ENCODE peak calls at places on chromosomes 5 and 9, in ten cellular contexts. One of them, this sample, is unnamed.

GRCh38 chr5:36944607-36945225 is 68.1 kb downstream of the NIPBL start:
- DNase-seq in GM23338: peak
- DNase-seq in T-helper 1 cell: no peak
- DNase-seq in A172: no peak
- DNase-seq in stimulated activated CD4-positive, alpha-beta T cell treated with anti-CD3 and anti-CD28 coated beads, TNF-alpha, amount 100 ng/mL, for 4 hours: no peak
- DNase-seq in NCI-H345: peak
- DNase-seq in CD8-positive, alpha-beta T cell: no peak
- DNase-seq in astrocyte of the spinal cord: peak
- DNase-seq in amygdala: no peak
- DNase-seq in activated naive CD4-positive, alpha-beta T cell treated with Interleukin-2 at 50 U/mL for 16 hours: no peak
- DNase-seq in this sample: peak

GRCh38 chr5:96876292-96876850 is at the start of gene ERAP2:
- DNase-seq in activated naive CD4-positive, alpha-beta T cell treated with Interleukin-2 at 50 U/mL for 16 hours: no peak
- DNase-seq in GM23338: peak
- DNase-seq in CD8-positive, alpha-beta T cell: no peak
- DNase-seq in NCI-H345: peak
- DNase-seq in amygdala: no peak
- DNase-seq in A172: peak
- DNase-seq in astrocyte of the spinal cord: peak
- DNase-seq in stimulated activated CD4-positive, alpha-beta T cell treated with anti-CD3 and anti-CD28 coated beads, TNF-alpha, amount 100 ng/mL, for 4 hours: no peak
- DNase-seq in T-helper 1 cell: no peak
- DNase-seq in this sample: peak

GRCh38 chr5:113276001-113276400 is 158.8 kb downstream of the TSSK1B start:
- DNase-seq in NCI-H345: no peak
- DNase-seq in A172: no peak
- DNase-seq in amygdala: no peak
- DNase-seq in stimulated activated CD4-positive, alpha-beta T cell treated with anti-CD3 and anti-CD28 coated beads, TNF-alpha, amount 100 ng/mL, for 4 hours: no peak
- DNase-seq in T-helper 1 cell: no peak
- DNase-seq in GM23338: peak
- DNase-seq in CD8-positive, alpha-beta T cell: no peak
- DNase-seq in activated naive CD4-positive, alpha-beta T cell treated with Interleukin-2 at 50 U/mL for 16 hours: no peak
- DNase-seq in astrocyte of the spinal cord: no peak
- DNase-seq in this sample: no peak

GRCh38 chr9:20593551-20593950 is 28.7 kb downstream of the MLLT3 start:
- DNase-seq in A172: peak
- DNase-seq in activated naive CD4-positive, alpha-beta T cell treated with Interleukin-2 at 50 U/mL for 16 hours: no peak
- DNase-seq in T-helper 1 cell: no peak
- DNase-seq in stimulated activated CD4-positive, alpha-beta T cell treated with anti-CD3 and anti-CD28 coated beads, TNF-alpha, amount 100 ng/mL, for 4 hours: no peak
- DNase-seq in amygdala: no peak
- DNase-seq in astrocyte of the spinal cord: peak
- DNase-seq in GM23338: no peak
- DNase-seq in NCI-H345: no peak
- DNase-seq in CD8-positive, alpha-beta T cell: no peak
- DNase-seq in this sample: peak

GRCh38 chr5:39757121-39757520 is 332.3 kb upstream of the DAB2 start:
- DNase-seq in astrocyte of the spinal cord: peak
- DNase-seq in CD8-positive, alpha-beta T cell: no peak
- DNase-seq in A172: peak
- DNase-seq in NCI-H345: no peak
- DNase-seq in activated naive CD4-positive, alpha-beta T cell treated with Interleukin-2 at 50 U/mL for 16 hours: no peak
- DNase-seq in stimulated activated CD4-positive, alpha-beta T cell treated with anti-CD3 and anti-CD28 coated beads, TNF-alpha, amount 100 ng/mL, for 4 hours: no peak
- DNase-seq in T-helper 1 cell: no peak
- DNase-seq in amygdala: no peak
- DNase-seq in GM23338: no peak
- DNase-seq in this sample: no peak

GRCh38 chr9:108643756-108644510 is 211.9 kb downstream of the ACTL7B start:
- DNase-seq in stimulated activated CD4-positive, alpha-beta T cell treated with anti-CD3 and anti-CD28 coated beads, TNF-alpha, amount 100 ng/mL, for 4 hours: no peak
- DNase-seq in A172: peak
- DNase-seq in T-helper 1 cell: no peak
- DNase-seq in amygdala: no peak
- DNase-seq in activated naive CD4-positive, alpha-beta T cell treated with Interleukin-2 at 50 U/mL for 16 hours: no peak
- DNase-seq in GM23338: no peak
- DNase-seq in CD8-positive, alpha-beta T cell: no peak
- DNase-seq in NCI-H345: no peak
- DNase-seq in astrocyte of the spinal cord: no peak
- DNase-seq in this sample: no peak

GRCh38 chr9:109923371-109923770 is 143.4 kb downstream of the PALM2AKAP2 start:
- DNase-seq in A172: no peak
- DNase-seq in astrocyte of the spinal cord: no peak
- DNase-seq in stimulated activated CD4-positive, alpha-beta T cell treated with anti-CD3 and anti-CD28 coated beads, TNF-alpha, amount 100 ng/mL, for 4 hours: no peak
- DNase-seq in NCI-H345: no peak
- DNase-seq in activated naive CD4-positive, alpha-beta T cell treated with Interleukin-2 at 50 U/mL for 16 hours: no peak
- DNase-seq in GM23338: peak
- DNase-seq in amygdala: no peak
- DNase-seq in CD8-positive, alpha-beta T cell: no peak
- DNase-seq in T-helper 1 cell: no peak
- DNase-seq in this sample: peak

GRCh38 chr5:145568581-145568980 is 266.6 kb downstream of the PRELID2 start:
- DNase-seq in stimulated activated CD4-positive, alpha-beta T cell treated with anti-CD3 and anti-CD28 coated beads, TNF-alpha, amount 100 ng/mL, for 4 hours: no peak
- DNase-seq in A172: peak
- DNase-seq in GM23338: no peak
- DNase-seq in T-helper 1 cell: no peak
- DNase-seq in astrocyte of the spinal cord: peak
- DNase-seq in amygdala: no peak
- DNase-seq in CD8-positive, alpha-beta T cell: no peak
- DNase-seq in activated naive CD4-positive, alpha-beta T cell treated with Interleukin-2 at 50 U/mL for 16 hours: no peak
- DNase-seq in NCI-H345: peak
- DNase-seq in this sample: peak

GRCh38 chr9:130918870-130919558 is 20.0 kb downstream of the FIBCD1 start:
- DNase-seq in GM23338: no peak
- DNase-seq in A172: no peak
- DNase-seq in T-helper 1 cell: no peak
- DNase-seq in amygdala: no peak
- DNase-seq in activated naive CD4-positive, alpha-beta T cell treated with Interleukin-2 at 50 U/mL for 16 hours: no peak
- DNase-seq in NCI-H345: no peak
- DNase-seq in astrocyte of the spinal cord: no peak
- DNase-seq in CD8-positive, alpha-beta T cell: no peak
- DNase-seq in stimulated activated CD4-positive, alpha-beta T cell treated with anti-CD3 and anti-CD28 coated beads, TNF-alpha, amount 100 ng/mL, for 4 hours: no peak
- DNase-seq in this sample: no peak

GRCh38 chr5:176870110-176870591 is 29.0 kb downstream of the HK3 start:
- DNase-seq in astrocyte of the spinal cord: peak
- DNase-seq in stimulated activated CD4-positive, alpha-beta T cell treated with anti-CD3 and anti-CD28 coated beads, TNF-alpha, amount 100 ng/mL, for 4 hours: no peak
- DNase-seq in activated naive CD4-positive, alpha-beta T cell treated with Interleukin-2 at 50 U/mL for 16 hours: no peak
- DNase-seq in CD8-positive, alpha-beta T cell: no peak
- DNase-seq in GM23338: peak
- DNase-seq in NCI-H345: no peak
- DNase-seq in A172: peak
- DNase-seq in T-helper 1 cell: no peak
- DNase-seq in amygdala: no peak
- DNase-seq in this sample: peak

GRCh38 chr9:37201581-37201980 is 81.2 kb downstream of the ZCCHC7 start:
- DNase-seq in stimulated activated CD4-positive, alpha-beta T cell treated with anti-CD3 and anti-CD28 coated beads, TNF-alpha, amount 100 ng/mL, for 4 hours: no peak
- DNase-seq in T-helper 1 cell: no peak
- DNase-seq in amygdala: no peak
- DNase-seq in NCI-H345: no peak
- DNase-seq in A172: no peak
- DNase-seq in CD8-positive, alpha-beta T cell: no peak
- DNase-seq in astrocyte of the spinal cord: no peak
- DNase-seq in GM23338: peak
- DNase-seq in activated naive CD4-positive, alpha-beta T cell treated with Interleukin-2 at 50 U/mL for 16 hours: no peak
- DNase-seq in this sample: no peak

GRCh38 chr9:131732636-131733340 is 7.1 kb downstream of the RAPGEF1 start:
- DNase-seq in activated naive CD4-positive, alpha-beta T cell treated with Interleukin-2 at 50 U/mL for 16 hours: peak
- DNase-seq in astrocyte of the spinal cord: no peak
- DNase-seq in T-helper 1 cell: no peak
- DNase-seq in A172: no peak
- DNase-seq in amygdala: no peak
- DNase-seq in CD8-positive, alpha-beta T cell: no peak
- DNase-seq in GM23338: peak
- DNase-seq in stimulated activated CD4-positive, alpha-beta T cell treated with anti-CD3 and anti-CD28 coated beads, TNF-alpha, amount 100 ng/mL, for 4 hours: no peak
- DNase-seq in NCI-H345: no peak
- DNase-seq in this sample: no peak

GRCh38 chr5:54390015-54390414 is 65.5 kb upstream of the HSPB3 start:
- DNase-seq in T-helper 1 cell: no peak
- DNase-seq in GM23338: no peak
- DNase-seq in astrocyte of the spinal cord: peak
- DNase-seq in A172: peak
- DNase-seq in amygdala: no peak
- DNase-seq in stimulated activated CD4-positive, alpha-beta T cell treated with anti-CD3 and anti-CD28 coated beads, TNF-alpha, amount 100 ng/mL, for 4 hours: no peak
- DNase-seq in CD8-positive, alpha-beta T cell: no peak
- DNase-seq in activated naive CD4-positive, alpha-beta T cell treated with Interleukin-2 at 50 U/mL for 16 hours: no peak
- DNase-seq in NCI-H345: peak
- DNase-seq in this sample: peak

GRCh38 chr5:149381986-149382338 is 2.9 kb upstream of the IL17B start:
- DNase-seq in astrocyte of the spinal cord: peak
- DNase-seq in stimulated activated CD4-positive, alpha-beta T cell treated with anti-CD3 and anti-CD28 coated beads, TNF-alpha, amount 100 ng/mL, for 4 hours: peak
- DNase-seq in A172: peak
- DNase-seq in activated naive CD4-positive, alpha-beta T cell treated with Interleukin-2 at 50 U/mL for 16 hours: peak
- DNase-seq in GM23338: peak
- DNase-seq in T-helper 1 cell: peak
- DNase-seq in NCI-H345: peak
- DNase-seq in amygdala: no peak
- DNase-seq in CD8-positive, alpha-beta T cell: peak
- DNase-seq in this sample: peak

GRCh38 chr5:93120048-93120447 is 461.0 kb downstream of the NR2F1-AS1 start:
- DNase-seq in T-helper 1 cell: no peak
- DNase-seq in NCI-H345: no peak
- DNase-seq in astrocyte of the spinal cord: no peak
- DNase-seq in amygdala: no peak
- DNase-seq in stimulated activated CD4-positive, alpha-beta T cell treated with anti-CD3 and anti-CD28 coated beads, TNF-alpha, amount 100 ng/mL, for 4 hours: no peak
- DNase-seq in A172: no peak
- DNase-seq in activated naive CD4-positive, alpha-beta T cell treated with Interleukin-2 at 50 U/mL for 16 hours: no peak
- DNase-seq in GM23338: peak
- DNase-seq in CD8-positive, alpha-beta T cell: no peak
- DNase-seq in this sample: no peak

GRCh38 chr5:67215592-67216471 is 19.2 kb upstream of the CD180 start:
- DNase-seq in activated naive CD4-positive, alpha-beta T cell treated with Interleukin-2 at 50 U/mL for 16 hours: peak
- DNase-seq in NCI-H345: peak
- DNase-seq in stimulated activated CD4-positive, alpha-beta T cell treated with anti-CD3 and anti-CD28 coated beads, TNF-alpha, amount 100 ng/mL, for 4 hours: peak
- DNase-seq in GM23338: no peak
- DNase-seq in astrocyte of the spinal cord: no peak
- DNase-seq in T-helper 1 cell: peak
- DNase-seq in CD8-positive, alpha-beta T cell: peak
- DNase-seq in amygdala: no peak
- DNase-seq in A172: peak
- DNase-seq in this sample: peak

GRCh38 chr5:72282878-72283277 is 37.2 kb downstream of the MRPS27 start:
- DNase-seq in GM23338: no peak
- DNase-seq in astrocyte of the spinal cord: no peak
- DNase-seq in NCI-H345: no peak
- DNase-seq in CD8-positive, alpha-beta T cell: no peak
- DNase-seq in T-helper 1 cell: no peak
- DNase-seq in activated naive CD4-positive, alpha-beta T cell treated with Interleukin-2 at 50 U/mL for 16 hours: no peak
- DNase-seq in stimulated activated CD4-positive, alpha-beta T cell treated with anti-CD3 and anti-CD28 coated beads, TNF-alpha, amount 100 ng/mL, for 4 hours: no peak
- DNase-seq in amygdala: no peak
- DNase-seq in A172: peak
- DNase-seq in this sample: peak

GRCh38 chr9:126436545-126437269 is 110.1 kb downstream of the MVB12B start:
- DNase-seq in amygdala: no peak
- DNase-seq in CD8-positive, alpha-beta T cell: no peak
- DNase-seq in astrocyte of the spinal cord: no peak
- DNase-seq in stimulated activated CD4-positive, alpha-beta T cell treated with anti-CD3 and anti-CD28 coated beads, TNF-alpha, amount 100 ng/mL, for 4 hours: no peak
- DNase-seq in GM23338: no peak
- DNase-seq in activated naive CD4-positive, alpha-beta T cell treated with Interleukin-2 at 50 U/mL for 16 hours: no peak
- DNase-seq in NCI-H345: no peak
- DNase-seq in A172: peak
- DNase-seq in T-helper 1 cell: no peak
- DNase-seq in this sample: no peak

GRCh38 chr5:37658440-37658839 is 181.4 kb downstream of the GDNF start:
- DNase-seq in activated naive CD4-positive, alpha-beta T cell treated with Interleukin-2 at 50 U/mL for 16 hours: no peak
- DNase-seq in stimulated activated CD4-positive, alpha-beta T cell treated with anti-CD3 and anti-CD28 coated beads, TNF-alpha, amount 100 ng/mL, for 4 hours: no peak
- DNase-seq in GM23338: no peak
- DNase-seq in NCI-H345: no peak
- DNase-seq in CD8-positive, alpha-beta T cell: no peak
- DNase-seq in T-helper 1 cell: no peak
- DNase-seq in astrocyte of the spinal cord: no peak
- DNase-seq in A172: no peak
- DNase-seq in amygdala: no peak
- DNase-seq in this sample: no peak

GRCh38 chr5:62732677-62733121 is 154.1 kb downstream of the LRRC70 start:
- DNase-seq in T-helper 1 cell: no peak
- DNase-seq in astrocyte of the spinal cord: peak
- DNase-seq in CD8-positive, alpha-beta T cell: no peak
- DNase-seq in activated naive CD4-positive, alpha-beta T cell treated with Interleukin-2 at 50 U/mL for 16 hours: no peak
- DNase-seq in NCI-H345: peak
- DNase-seq in GM23338: no peak
- DNase-seq in stimulated activated CD4-positive, alpha-beta T cell treated with anti-CD3 and anti-CD28 coated beads, TNF-alpha, amount 100 ng/mL, for 4 hours: no peak
- DNase-seq in A172: no peak
- DNase-seq in amygdala: no peak
- DNase-seq in this sample: no peak

GRCh38 chr5:1801061-1801953 is at the start of gene NDUFS6:
- DNase-seq in GM23338: peak
- DNase-seq in NCI-H345: peak
- DNase-seq in T-helper 1 cell: peak
- DNase-seq in astrocyte of the spinal cord: peak
- DNase-seq in A172: peak
- DNase-seq in stimulated activated CD4-positive, alpha-beta T cell treated with anti-CD3 and anti-CD28 coated beads, TNF-alpha, amount 100 ng/mL, for 4 hours: peak
- DNase-seq in activated naive CD4-positive, alpha-beta T cell treated with Interleukin-2 at 50 U/mL for 16 hours: peak
- DNase-seq in amygdala: peak
- DNase-seq in CD8-positive, alpha-beta T cell: peak
- DNase-seq in this sample: peak

GRCh38 chr5:181233436-181234115 is 10.1 kb downstream of the RACK1 start:
- DNase-seq in T-helper 1 cell: no peak
- DNase-seq in NCI-H345: no peak
- DNase-seq in stimulated activated CD4-positive, alpha-beta T cell treated with anti-CD3 and anti-CD28 coated beads, TNF-alpha, amount 100 ng/mL, for 4 hours: no peak
- DNase-seq in CD8-positive, alpha-beta T cell: no peak
- DNase-seq in GM23338: no peak
- DNase-seq in astrocyte of the spinal cord: no peak
- DNase-seq in activated naive CD4-positive, alpha-beta T cell treated with Interleukin-2 at 50 U/mL for 16 hours: no peak
- DNase-seq in A172: no peak
- DNase-seq in amygdala: no peak
- DNase-seq in this sample: no peak

GRCh38 chr5:75524591-75524990 is 12.9 kb downstream of the POLK start:
- DNase-seq in NCI-H345: no peak
- DNase-seq in T-helper 1 cell: no peak
- DNase-seq in GM23338: no peak
- DNase-seq in astrocyte of the spinal cord: no peak
- DNase-seq in activated naive CD4-positive, alpha-beta T cell treated with Interleukin-2 at 50 U/mL for 16 hours: no peak
- DNase-seq in amygdala: no peak
- DNase-seq in CD8-positive, alpha-beta T cell: no peak
- DNase-seq in stimulated activated CD4-positive, alpha-beta T cell treated with anti-CD3 and anti-CD28 coated beads, TNF-alpha, amount 100 ng/mL, for 4 hours: no peak
- DNase-seq in A172: no peak
- DNase-seq in this sample: no peak

GRCh38 chr9:93894691-93895079 is 60.5 kb downstream of the BARX1 start:
- DNase-seq in stimulated activated CD4-positive, alpha-beta T cell treated with anti-CD3 and anti-CD28 coated beads, TNF-alpha, amount 100 ng/mL, for 4 hours: no peak
- DNase-seq in GM23338: no peak
- DNase-seq in A172: no peak
- DNase-seq in T-helper 1 cell: no peak
- DNase-seq in astrocyte of the spinal cord: no peak
- DNase-seq in activated naive CD4-positive, alpha-beta T cell treated with Interleukin-2 at 50 U/mL for 16 hours: no peak
- DNase-seq in NCI-H345: peak
- DNase-seq in amygdala: no peak
- DNase-seq in CD8-positive, alpha-beta T cell: no peak
- DNase-seq in this sample: no peak

GRCh38 chr5:169922474-169922873 is 57.8 kb downstream of the INSYN2B start:
- DNase-seq in CD8-positive, alpha-beta T cell: no peak
- DNase-seq in A172: no peak
- DNase-seq in GM23338: no peak
- DNase-seq in stimulated activated CD4-positive, alpha-beta T cell treated with anti-CD3 and anti-CD28 coated beads, TNF-alpha, amount 100 ng/mL, for 4 hours: no peak
- DNase-seq in astrocyte of the spinal cord: no peak
- DNase-seq in activated naive CD4-positive, alpha-beta T cell treated with Interleukin-2 at 50 U/mL for 16 hours: no peak
- DNase-seq in amygdala: no peak
- DNase-seq in T-helper 1 cell: no peak
- DNase-seq in NCI-H345: no peak
- DNase-seq in this sample: no peak

GRCh38 chr5:31023105-31023504 is 170.4 kb upstream of the CDH6 start:
- DNase-seq in amygdala: no peak
- DNase-seq in CD8-positive, alpha-beta T cell: no peak
- DNase-seq in GM23338: no peak
- DNase-seq in T-helper 1 cell: no peak
- DNase-seq in stimulated activated CD4-positive, alpha-beta T cell treated with anti-CD3 and anti-CD28 coated beads, TNF-alpha, amount 100 ng/mL, for 4 hours: no peak
- DNase-seq in NCI-H345: no peak
- DNase-seq in astrocyte of the spinal cord: peak
- DNase-seq in activated naive CD4-positive, alpha-beta T cell treated with Interleukin-2 at 50 U/mL for 16 hours: no peak
- DNase-seq in A172: no peak
- DNase-seq in this sample: peak

GRCh38 chr9:71740199-71740598 is 28.1 kb downstream of the CEMIP2 start:
- DNase-seq in stimulated activated CD4-positive, alpha-beta T cell treated with anti-CD3 and anti-CD28 coated beads, TNF-alpha, amount 100 ng/mL, for 4 hours: no peak
- DNase-seq in amygdala: no peak
- DNase-seq in astrocyte of the spinal cord: no peak
- DNase-seq in GM23338: no peak
- DNase-seq in A172: no peak
- DNase-seq in CD8-positive, alpha-beta T cell: no peak
- DNase-seq in activated naive CD4-positive, alpha-beta T cell treated with Interleukin-2 at 50 U/mL for 16 hours: no peak
- DNase-seq in T-helper 1 cell: no peak
- DNase-seq in NCI-H345: no peak
- DNase-seq in this sample: no peak

GRCh38 chr5:176396330-176396729 is 7.8 kb downstream of the HIGD2A start:
- DNase-seq in activated naive CD4-positive, alpha-beta T cell treated with Interleukin-2 at 50 U/mL for 16 hours: no peak
- DNase-seq in GM23338: no peak
- DNase-seq in A172: no peak
- DNase-seq in astrocyte of the spinal cord: peak
- DNase-seq in stimulated activated CD4-positive, alpha-beta T cell treated with anti-CD3 and anti-CD28 coated beads, TNF-alpha, amount 100 ng/mL, for 4 hours: no peak
- DNase-seq in NCI-H345: no peak
- DNase-seq in T-helper 1 cell: no peak
- DNase-seq in amygdala: no peak
- DNase-seq in CD8-positive, alpha-beta T cell: no peak
- DNase-seq in this sample: no peak